ENCODE peak calls at places on chromosomes 2 and 18, in nine cellular contexts. C is activated CD4-positive, alpha-beta T cell treated with anti-CD3 and anti-CD28 coated beads, Interleukin-2, amount 50 U/mL, for 1 hour; E is ovary; W is BJ; T is GM23248; B is CD4-positive, alpha-beta memory T cell; K is Calu3; L is naive thymus-derived CD8-positive, alpha-beta T cell; X is left lung. D is an unnamed sample.

GRCh38 chr2:62309465-62310091 is 113.7 kb downstream of the B3GNT2 start:
- DNase-seq in C (no peak), E (no peak), W (no peak), T (no peak), B (no peak), K (no peak), L (no peak), X (no peak), D (no peak)

GRCh38 chr2:227365833-227366232 is 13.3 kb downstream of the TM4SF20 start:
- DNase-seq in C (no peak), E (no peak), W (no peak), T (peak), B (no peak), K (no peak), L (no peak), X (no peak), D (no peak)

GRCh38 chr2:14288016-14288415 is 344.5 kb upstream of the LRATD1 start:
- DNase-seq in C (no peak), E (no peak), W (no peak), T (no peak), B (no peak), K (peak), L (no peak), X (no peak), D (no peak)

GRCh38 chr2:19971691-19972090 is 18.2 kb downstream of the WDR35 start:
- DNase-seq in C (no peak), E (no peak), W (no peak), T (no peak), B (peak), K (no peak), L (no peak), X (no peak), D (no peak)

GRCh38 chr2:70921839-70922590 is 13.7 kb upstream of the ATP6V1B1 start:
- DNase-seq in C (no peak), E (no peak), W (no peak), T (peak), B (no peak), K (no peak), L (no peak), X (peak), D (no peak)

GRCh38 chr2:85591563-85591962 is 4.0 kb upstream of the RNF181 start:
- DNase-seq in C (no peak), E (no peak), W (no peak), T (no peak), B (no peak), K (no peak), L (no peak), X (no peak), D (no peak)

GRCh38 chr2:147485210-147485851 is 359.5 kb upstream of the ACVR2A start:
- DNase-seq in C (no peak), E (no peak), W (no peak), T (no peak), B (no peak), K (no peak), L (no peak), X (no peak), D (no peak)

GRCh38 chr2:110153416-110153815 is 37.8 kb upstream of the MALL start:
- DNase-seq in C (no peak), E (no peak), W (no peak), T (peak), B (no peak), K (no peak), L (no peak), X (no peak), D (no peak)

GRCh38 chr2:104733544-104733943 is 120.4 kb upstream of the POU3F3 start:
- DNase-seq in C (no peak), E (no peak), W (no peak), T (no peak), B (no peak), K (peak), L (no peak), X (no peak), D (no peak)

GRCh38 chr2:180130403-180130802 is 123.3 kb upstream of the CWC22 start:
- DNase-seq in C (no peak), E (no peak), W (no peak), T (peak), B (no peak), K (no peak), L (no peak), X (no peak), D (peak)

GRCh38 chr2:44551001-44551400 is 189.3 kb downstream of the CAMKMT start:
- DNase-seq in C (no peak), E (no peak), W (no peak), T (no peak), B (no peak), K (no peak), L (no peak), X (no peak), D (no peak)

GRCh38 chr2:157891630-157892016 is 15.5 kb upstream of the ACVR1 start:
- DNase-seq in C (no peak), E (no peak), W (no peak), T (no peak), B (no peak), K (no peak), L (no peak), X (no peak), D (no peak)

GRCh38 chr2:169877406-169877805 is 50.2 kb downstream of the UBR3 start:
- DNase-seq in C (no peak), E (no peak), W (no peak), T (peak), B (no peak), K (no peak), L (no peak), X (no peak), D (no peak)

GRCh38 chr2:68813596-68813995 is 57.6 kb downstream of the BMP10 start:
- DNase-seq in C (no peak), E (no peak), W (no peak), T (no peak), B (no peak), K (no peak), L (no peak), X (no peak), D (no peak)

GRCh38 chr2:157497603-157498314 is 53.9 kb upstream of the CYTIP start:
- DNase-seq in C (no peak), E (no peak), W (no peak), T (peak), B (peak), K (no peak), L (no peak), X (no peak), D (no peak)

GRCh38 chr2:185745864-185746859 is 7.6 kb downstream of the FSIP2 start:
- DNase-seq in C (no peak), E (no peak), W (no peak), T (no peak), B (no peak), K (no peak), L (no peak), X (no peak), D (no peak)

GRCh38 chr18:44556296-44556695 is 124.4 kb upstream of the SETBP1 start:
- DNase-seq in C (no peak), E (no peak), W (no peak), T (no peak), B (no peak), K (no peak), L (no peak), X (no peak), D (no peak)

GRCh38 chr2:160868891-160869290 is 291.3 kb upstream of the TANK start:
- DNase-seq in C (no peak), E (no peak), W (no peak), T (peak), B (no peak), K (no peak), L (no peak), X (no peak), D (no peak)

GRCh38 chr2:239319261-239319661 is 81.6 kb downstream of the HDAC4 start:
- DNase-seq in C (no peak), E (peak), W (no peak), T (peak), B (no peak), K (peak), L (no peak), X (peak), D (no peak)

GRCh38 chr2:133377021-133377481 is 191.2 kb downstream of the NCKAP5 start:
- DNase-seq in C (no peak), E (no peak), W (peak), T (peak), B (no peak), K (no peak), L (no peak), X (no peak), D (no peak)

GRCh38 chr2:66322481-66322880 is 112.4 kb upstream of the MEIS1 start:
- DNase-seq in C (no peak), E (no peak), W (no peak), T (no peak), B (no peak), K (no peak), L (no peak), X (no peak), D (no peak)